ENCODE peak calls at places on chromosomes 3 and 15, in five cellular contexts. One of them, this sample, is unnamed.

GRCh38 chr15:43511012-43511885 is 6.2 kb upstream of the MAP1A start:
- DNase-seq in HL-60: peak
- DNase-seq in progenitor cell of endocrine pancreas: no peak
- DNase-seq in breast epithelium: no peak
- DNase-seq in Peyer's patch: no peak
- DNase-seq in this sample: no peak

GRCh38 chr15:89767411-89767915 is 8.7 kb upstream of the MESP2 start:
- DNase-seq in HL-60: no peak
- DNase-seq in progenitor cell of endocrine pancreas: no peak
- DNase-seq in breast epithelium: peak
- DNase-seq in Peyer's patch: no peak
- DNase-seq in this sample: no peak

GRCh38 chr15:68634531-68634930 is 55.7 kb downstream of the CORO2B start:
- DNase-seq in HL-60: no peak
- DNase-seq in progenitor cell of endocrine pancreas: no peak
- DNase-seq in breast epithelium: no peak
- DNase-seq in Peyer's patch: no peak
- DNase-seq in this sample: no peak

GRCh38 chr3:184812845-184813157 is 835 bp downstream of the VPS8 start:
- DNase-seq in HL-60: no peak
- DNase-seq in progenitor cell of endocrine pancreas: no peak
- DNase-seq in breast epithelium: no peak
- DNase-seq in Peyer's patch: no peak
- DNase-seq in this sample: no peak

GRCh38 chr3:177337548-177338331 is 140.5 kb upstream of the TBL1XR1 start:
- DNase-seq in HL-60: no peak
- DNase-seq in progenitor cell of endocrine pancreas: no peak
- DNase-seq in breast epithelium: no peak
- DNase-seq in Peyer's patch: no peak
- DNase-seq in this sample: peak

GRCh38 chr3:183353421-183353820 is 75.0 kb downstream of the MCF2L2 start:
- DNase-seq in HL-60: no peak
- DNase-seq in progenitor cell of endocrine pancreas: no peak
- DNase-seq in breast epithelium: no peak
- DNase-seq in Peyer's patch: no peak
- DNase-seq in this sample: no peak

GRCh38 chr3:72100626-72101187 is 315.8 kb upstream of the PROK2 start:
- DNase-seq in HL-60: peak
- DNase-seq in progenitor cell of endocrine pancreas: peak
- DNase-seq in breast epithelium: no peak
- DNase-seq in Peyer's patch: peak
- DNase-seq in this sample: peak

GRCh38 chr3:159169828-159170227 is 368.0 kb downstream of the MFSD1 start:
- DNase-seq in HL-60: no peak
- DNase-seq in progenitor cell of endocrine pancreas: no peak
- DNase-seq in breast epithelium: no peak
- DNase-seq in Peyer's patch: no peak
- DNase-seq in this sample: no peak

GRCh38 chr3:175002732-175003143 is 143.6 kb downstream of the NAALADL2 start:
- DNase-seq in HL-60: no peak
- DNase-seq in progenitor cell of endocrine pancreas: no peak
- DNase-seq in breast epithelium: no peak
- DNase-seq in Peyer's patch: no peak
- DNase-seq in this sample: no peak

GRCh38 chr3:179837374-179837773 is 184.5 kb downstream of the USP13 start:
- DNase-seq in HL-60: no peak
- DNase-seq in progenitor cell of endocrine pancreas: no peak
- DNase-seq in breast epithelium: no peak
- DNase-seq in Peyer's patch: no peak
- DNase-seq in this sample: no peak

GRCh38 chr3:155334897-155335883 is 41.7 kb upstream of the STRIT1 start:
- DNase-seq in HL-60: peak
- DNase-seq in progenitor cell of endocrine pancreas: no peak
- DNase-seq in breast epithelium: no peak
- DNase-seq in Peyer's patch: no peak
- DNase-seq in this sample: peak

GRCh38 chr15:20340931-20341661 is 200.5 kb downstream of the GOLGA6L6 start:
- DNase-seq in HL-60: no peak
- DNase-seq in progenitor cell of endocrine pancreas: peak
- DNase-seq in breast epithelium: peak
- DNase-seq in Peyer's patch: peak
- DNase-seq in this sample: peak

GRCh38 chr3:135450985-135451384 is 514.5 kb upstream of the PPP2R3A start:
- DNase-seq in HL-60: no peak
- DNase-seq in progenitor cell of endocrine pancreas: no peak
- DNase-seq in breast epithelium: no peak
- DNase-seq in Peyer's patch: no peak
- DNase-seq in this sample: no peak

GRCh38 chr15:66789029-66790025 is 87.3 kb downstream of the SMAD6 start:
- DNase-seq in HL-60: peak
- DNase-seq in progenitor cell of endocrine pancreas: no peak
- DNase-seq in breast epithelium: no peak
- DNase-seq in Peyer's patch: peak
- DNase-seq in this sample: no peak
- TF ChIP-seq CTCF in HL-60: peak
- TF ChIP-seq CTCF in progenitor cell of endocrine pancreas: peak
- TF ChIP-seq CTCF in breast epithelium: peak
- TF ChIP-seq CTCF in Peyer's patch: no peak
- TF ChIP-seq CTCF in this sample: peak

GRCh38 chr15:80685628-80686027 is 9.5 kb upstream of the ABHD17C start:
- DNase-seq in HL-60: no peak
- DNase-seq in progenitor cell of endocrine pancreas: no peak
- DNase-seq in breast epithelium: no peak
- DNase-seq in Peyer's patch: no peak
- DNase-seq in this sample: no peak
- TF ChIP-seq CTCF in HL-60: no peak
- TF ChIP-seq CTCF in progenitor cell of endocrine pancreas: no peak
- TF ChIP-seq CTCF in breast epithelium: no peak
- TF ChIP-seq CTCF in Peyer's patch: no peak
- TF ChIP-seq CTCF in this sample: no peak

DNA sequence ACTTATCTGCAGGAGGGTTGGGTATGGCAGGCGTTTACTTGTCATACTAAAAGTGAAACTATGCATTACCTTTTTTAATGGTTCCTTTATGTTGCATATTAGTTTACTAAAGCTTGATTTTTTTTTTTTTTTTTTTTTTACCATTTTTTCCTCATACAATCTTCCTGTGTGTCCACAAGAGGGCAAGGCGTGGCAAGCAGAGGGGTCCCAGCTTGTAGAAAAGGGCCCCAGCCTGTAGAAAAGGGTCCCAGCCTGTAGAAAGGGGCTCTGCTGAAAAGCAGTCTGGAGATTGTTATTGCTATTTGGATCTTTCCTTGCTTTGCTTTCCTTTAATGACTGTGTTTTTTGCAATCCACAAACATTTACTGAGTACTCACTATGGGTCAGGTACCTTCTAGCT is 21.9 kb downstream of the MKRN2 start:
- DNase-seq in HL-60: no peak
- DNase-seq in progenitor cell of endocrine pancreas: no peak
- DNase-seq in breast epithelium: no peak
- DNase-seq in Peyer's patch: no peak
- DNase-seq in this sample: no peak
- TF ChIP-seq CTCF in HL-60: no peak
- TF ChIP-seq CTCF in progenitor cell of endocrine pancreas: peak
- TF ChIP-seq CTCF in breast epithelium: no peak
- TF ChIP-seq CTCF in Peyer's patch: no peak
- TF ChIP-seq CTCF in this sample: no peak

DNA sequence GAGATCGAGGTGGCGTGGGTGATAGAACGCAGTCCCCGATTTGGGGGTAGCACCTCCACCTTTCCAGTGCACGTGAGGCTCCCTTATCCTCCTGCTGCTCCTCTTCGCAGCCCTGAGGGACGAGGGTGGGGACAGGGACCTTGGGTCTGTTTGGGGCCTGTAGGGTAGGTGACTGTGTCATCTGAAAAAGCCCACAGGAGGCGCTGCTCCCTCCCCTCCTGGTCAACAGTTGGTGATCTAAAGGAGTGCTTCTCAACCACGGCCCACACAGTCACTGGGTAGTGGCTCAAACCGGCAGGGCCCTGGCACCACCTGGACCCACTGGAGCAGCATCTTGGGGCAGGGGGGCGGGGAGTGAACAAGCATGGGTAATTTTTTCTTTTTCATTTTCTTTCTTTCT is 7.1 kb downstream of the LRRK1 start:
- DNase-seq in HL-60: no peak
- DNase-seq in progenitor cell of endocrine pancreas: no peak
- DNase-seq in breast epithelium: no peak
- DNase-seq in Peyer's patch: no peak
- DNase-seq in this sample: no peak
- TF ChIP-seq CTCF in HL-60: no peak
- TF ChIP-seq CTCF in progenitor cell of endocrine pancreas: no peak
- TF ChIP-seq CTCF in breast epithelium: no peak
- TF ChIP-seq CTCF in Peyer's patch: no peak
- TF ChIP-seq CTCF in this sample: peak